ENCODE peak calls at places on chromosomes 16 and 17, in ten cellular contexts. One of them, this sample, is unnamed.

GRCh38 chr16:30053376-30054015 is 12.1 kb upstream of the ALDOA start:
- DNase-seq in fibroblast of lung: no peak
- DNase-seq in foreskin fibroblast: peak
- DNase-seq in WERI-Rb-1: no peak
- DNase-seq in endothelial cell: no peak
- DNase-seq in neural crest cell: no peak
- DNase-seq in adrenal gland: no peak
- DNase-seq in mesothelial cell of epicardium: no peak
- DNase-seq in omental fat pad: no peak
- DNase-seq in transverse colon: no peak
- DNase-seq in this sample: no peak

GRCh38 chr16:31488630-31489564 is 6.0 kb downstream of the SLC5A2 start:
- DNase-seq in mesothelial cell of epicardium: no peak
- DNase-seq in omental fat pad: no peak
- DNase-seq in WERI-Rb-1: no peak
- DNase-seq in adrenal gland: no peak
- DNase-seq in foreskin fibroblast: no peak
- DNase-seq in transverse colon: no peak
- DNase-seq in endothelial cell: no peak
- DNase-seq in fibroblast of lung: no peak
- DNase-seq in neural crest cell: no peak
- DNase-seq in this sample: peak

GRCh38 chr16:57422026-57422944 is 17.7 kb downstream of the CCL17 start:
- DNase-seq in omental fat pad: no peak
- DNase-seq in fibroblast of lung: peak
- DNase-seq in transverse colon: peak
- DNase-seq in neural crest cell: peak
- DNase-seq in adrenal gland: no peak
- DNase-seq in foreskin fibroblast: peak
- DNase-seq in mesothelial cell of epicardium: no peak
- DNase-seq in endothelial cell: no peak
- DNase-seq in WERI-Rb-1: peak
- DNase-seq in this sample: peak

GRCh38 chr16:71722801-71723536 is 1.5 kb downstream of the PHLPP2 start:
- DNase-seq in fibroblast of lung: peak
- DNase-seq in mesothelial cell of epicardium: peak
- DNase-seq in WERI-Rb-1: peak
- DNase-seq in transverse colon: peak
- DNase-seq in adrenal gland: peak
- DNase-seq in neural crest cell: peak
- DNase-seq in foreskin fibroblast: peak
- DNase-seq in endothelial cell: peak
- DNase-seq in omental fat pad: peak
- DNase-seq in this sample: peak

GRCh38 chr16:11112723-11113348 is 143.2 kb downstream of the SOCS1 start:
- DNase-seq in transverse colon: no peak
- DNase-seq in mesothelial cell of epicardium: no peak
- DNase-seq in neural crest cell: no peak
- DNase-seq in foreskin fibroblast: no peak
- DNase-seq in WERI-Rb-1: no peak
- DNase-seq in fibroblast of lung: no peak
- DNase-seq in endothelial cell: no peak
- DNase-seq in adrenal gland: peak
- DNase-seq in omental fat pad: no peak
- DNase-seq in this sample: no peak

GRCh38 chr17:57899822-57900221 is 50.0 kb upstream of the MRPS23 start:
- DNase-seq in endothelial cell: no peak
- DNase-seq in transverse colon: peak
- DNase-seq in adrenal gland: peak
- DNase-seq in foreskin fibroblast: no peak
- DNase-seq in omental fat pad: no peak
- DNase-seq in mesothelial cell of epicardium: no peak
- DNase-seq in fibroblast of lung: no peak
- DNase-seq in WERI-Rb-1: no peak
- DNase-seq in neural crest cell: no peak
- DNase-seq in this sample: no peak

GRCh38 chr16:57619606-57620315 is 8.7 kb upstream of the ADGRG1 start:
- DNase-seq in omental fat pad: no peak
- DNase-seq in endothelial cell: no peak
- DNase-seq in foreskin fibroblast: no peak
- DNase-seq in mesothelial cell of epicardium: no peak
- DNase-seq in WERI-Rb-1: no peak
- DNase-seq in transverse colon: peak
- DNase-seq in adrenal gland: no peak
- DNase-seq in fibroblast of lung: no peak
- DNase-seq in neural crest cell: no peak
- DNase-seq in this sample: no peak

GRCh38 chr17:61486135-61487120 is 34.2 kb downstream of the TBX4 start:
- DNase-seq in adrenal gland: no peak
- DNase-seq in WERI-Rb-1: peak
- DNase-seq in mesothelial cell of epicardium: no peak
- DNase-seq in fibroblast of lung: peak
- DNase-seq in endothelial cell: no peak
- DNase-seq in foreskin fibroblast: no peak
- DNase-seq in neural crest cell: peak
- DNase-seq in transverse colon: no peak
- DNase-seq in omental fat pad: no peak
- DNase-seq in this sample: peak

GRCh38 chr17:31678431-31678830 is 180.6 kb downstream of the COPRS start:
- DNase-seq in foreskin fibroblast: peak
- DNase-seq in adrenal gland: peak
- DNase-seq in neural crest cell: no peak
- DNase-seq in WERI-Rb-1: no peak
- DNase-seq in endothelial cell: no peak
- DNase-seq in transverse colon: no peak
- DNase-seq in mesothelial cell of epicardium: no peak
- DNase-seq in fibroblast of lung: peak
- DNase-seq in omental fat pad: no peak
- DNase-seq in this sample: no peak

GRCh38 chr17:44636562-44636961 is 19.7 kb upstream of the MEIOC start:
- DNase-seq in transverse colon: no peak
- DNase-seq in endothelial cell: no peak
- DNase-seq in omental fat pad: no peak
- DNase-seq in WERI-Rb-1: no peak
- DNase-seq in mesothelial cell of epicardium: no peak
- DNase-seq in neural crest cell: no peak
- DNase-seq in adrenal gland: no peak
- DNase-seq in foreskin fibroblast: peak
- DNase-seq in fibroblast of lung: peak
- DNase-seq in this sample: no peak

DNA sequence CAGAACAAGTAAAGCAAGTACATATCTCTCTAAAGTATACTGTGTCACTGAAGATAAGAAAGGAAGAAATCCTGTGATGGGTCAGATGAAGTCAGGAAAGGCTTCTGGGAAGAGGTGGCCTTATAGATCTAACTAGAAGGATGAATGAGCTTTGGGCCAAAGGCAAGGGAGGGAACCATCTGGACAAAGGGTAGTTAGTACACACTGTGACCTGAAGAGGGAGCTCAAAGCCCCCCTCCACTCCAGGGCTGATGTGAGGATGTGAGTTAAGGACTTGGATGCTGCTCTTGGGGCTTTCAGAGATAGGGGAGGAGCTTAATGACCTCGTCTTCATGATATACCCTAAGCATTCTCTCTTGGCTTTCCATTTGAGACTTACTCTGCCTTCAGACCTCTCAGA is 185.3 kb upstream of the CACNG3 start:
- DNase-seq in fibroblast of lung: peak
- DNase-seq in transverse colon: no peak
- DNase-seq in endothelial cell: peak
- DNase-seq in neural crest cell: peak
- DNase-seq in foreskin fibroblast: no peak
- DNase-seq in WERI-Rb-1: peak
- DNase-seq in adrenal gland: peak
- DNase-seq in omental fat pad: no peak
- DNase-seq in mesothelial cell of epicardium: no peak
- DNase-seq in this sample: peak
- TF ChIP-seq CTCF in fibroblast of lung: peak
- TF ChIP-seq CTCF in transverse colon: peak
- TF ChIP-seq CTCF in endothelial cell: peak
- TF ChIP-seq CTCF in neural crest cell: peak
- TF ChIP-seq CTCF in foreskin fibroblast: peak
- TF ChIP-seq CTCF in WERI-Rb-1: peak
- TF ChIP-seq CTCF in adrenal gland: peak
- TF ChIP-seq CTCF in omental fat pad: no peak
- TF ChIP-seq CTCF in mesothelial cell of epicardium: no peak
- TF ChIP-seq CTCF in this sample: peak

DNA sequence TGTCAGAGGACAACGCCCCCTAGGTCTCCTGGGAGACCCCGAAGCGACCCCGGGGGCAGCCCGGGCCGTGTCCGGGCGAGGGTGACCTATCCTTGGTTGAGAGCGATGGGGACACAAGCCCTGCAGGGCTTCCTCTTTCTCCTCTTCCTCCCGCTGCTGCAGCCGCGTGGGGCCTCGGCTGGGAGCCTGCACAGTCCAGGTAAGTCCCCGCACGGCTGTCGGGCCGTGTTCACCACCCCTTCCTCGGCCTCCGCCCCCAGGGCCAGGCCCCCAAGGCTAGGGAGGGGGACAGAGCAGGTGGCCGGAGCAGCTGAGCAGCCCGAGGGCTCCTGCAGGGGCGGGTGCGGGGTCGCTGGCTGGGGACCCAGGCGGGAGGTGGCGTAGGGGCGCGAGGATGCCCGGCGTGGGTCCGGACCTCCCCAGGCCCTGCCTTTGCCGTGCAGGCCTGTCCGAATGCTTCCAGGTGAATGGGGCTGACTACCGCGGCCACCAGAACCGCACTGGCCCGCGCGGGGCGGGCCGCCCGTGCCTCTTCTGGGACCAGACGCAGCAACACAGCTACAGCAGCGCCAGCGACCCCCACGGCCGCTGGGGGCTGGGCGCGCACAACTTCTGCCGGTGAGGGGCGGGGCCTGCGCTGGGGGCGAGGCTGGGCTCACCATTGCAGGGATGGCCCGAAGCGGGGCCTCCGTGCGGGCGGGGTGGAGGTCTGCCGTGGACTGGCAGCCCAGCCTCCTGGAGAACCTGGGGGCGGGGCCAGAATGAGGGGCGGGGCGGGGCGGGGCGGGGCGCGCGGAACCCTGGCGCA is 545 bp downstream of the KREMEN2 start:
- DNase-seq in neural crest cell: peak
- DNase-seq in adrenal gland: no peak
- DNase-seq in mesothelial cell of epicardium: peak
- DNase-seq in WERI-Rb-1: peak
- DNase-seq in endothelial cell: peak
- DNase-seq in fibroblast of lung: no peak
- DNase-seq in transverse colon: peak
- DNase-seq in omental fat pad: no peak
- DNase-seq in foreskin fibroblast: no peak
- DNase-seq in this sample: peak
- TF ChIP-seq CTCF in neural crest cell: peak
- TF ChIP-seq CTCF in adrenal gland: no peak
- TF ChIP-seq CTCF in mesothelial cell of epicardium: no peak
- TF ChIP-seq CTCF in WERI-Rb-1: no peak
- TF ChIP-seq CTCF in endothelial cell: no peak
- TF ChIP-seq CTCF in fibroblast of lung: no peak
- TF ChIP-seq CTCF in transverse colon: no peak
- TF ChIP-seq CTCF in omental fat pad: no peak
- TF ChIP-seq CTCF in foreskin fibroblast: no peak
- TF ChIP-seq CTCF in this sample: no peak

GRCh38 chr16:67200491-67200890 is 1.6 kb downstream of the ELMO3 start:
- DNase-seq in adrenal gland: no peak
- DNase-seq in mesothelial cell of epicardium: no peak
- DNase-seq in endothelial cell: no peak
- DNase-seq in foreskin fibroblast: no peak
- DNase-seq in omental fat pad: no peak
- DNase-seq in transverse colon: no peak
- DNase-seq in WERI-Rb-1: no peak
- DNase-seq in neural crest cell: no peak
- DNase-seq in fibroblast of lung: no peak
- DNase-seq in this sample: no peak

GRCh38 chr16:67201411-67202345 is 2.7 kb downstream of the ELMO3 start:
- DNase-seq in endothelial cell: no peak
- DNase-seq in neural crest cell: no peak
- DNase-seq in fibroblast of lung: no peak
- DNase-seq in WERI-Rb-1: no peak
- DNase-seq in transverse colon: no peak
- DNase-seq in omental fat pad: no peak
- DNase-seq in foreskin fibroblast: no peak
- DNase-seq in mesothelial cell of epicardium: no peak
- DNase-seq in adrenal gland: no peak
- DNase-seq in this sample: no peak

GRCh38 chr16:67199011-67199807 is at the start of gene ELMO3:
- DNase-seq in transverse colon: peak
- DNase-seq in endothelial cell: peak
- DNase-seq in mesothelial cell of epicardium: no peak
- DNase-seq in WERI-Rb-1: no peak
- DNase-seq in fibroblast of lung: no peak
- DNase-seq in neural crest cell: no peak
- DNase-seq in omental fat pad: no peak
- DNase-seq in foreskin fibroblast: no peak
- DNase-seq in adrenal gland: no peak
- DNase-seq in this sample: peak

GRCh38 chr16:67198238-67198734 is 645 bp upstream of the ELMO3 start:
- DNase-seq in omental fat pad: no peak
- DNase-seq in mesothelial cell of epicardium: no peak
- DNase-seq in endothelial cell: peak
- DNase-seq in transverse colon: peak
- DNase-seq in foreskin fibroblast: no peak
- DNase-seq in adrenal gland: peak
- DNase-seq in neural crest cell: no peak
- DNase-seq in fibroblast of lung: peak
- DNase-seq in WERI-Rb-1: no peak
- DNase-seq in this sample: no peak

GRCh38 chr16:67199808-67200198 is 872 bp downstream of the ELMO3 start:
- DNase-seq in fibroblast of lung: no peak
- DNase-seq in foreskin fibroblast: no peak
- DNase-seq in neural crest cell: no peak
- DNase-seq in omental fat pad: no peak
- DNase-seq in transverse colon: peak
- DNase-seq in mesothelial cell of epicardium: no peak
- DNase-seq in endothelial cell: peak
- DNase-seq in WERI-Rb-1: no peak
- DNase-seq in adrenal gland: no peak
- DNase-seq in this sample: peak
- TF ChIP-seq CTCF in fibroblast of lung: no peak
- TF ChIP-seq CTCF in foreskin fibroblast: no peak
- TF ChIP-seq CTCF in neural crest cell: peak
- TF ChIP-seq CTCF in omental fat pad: no peak
- TF ChIP-seq CTCF in transverse colon: no peak
- TF ChIP-seq CTCF in mesothelial cell of epicardium: peak
- TF ChIP-seq CTCF in endothelial cell: no peak
- TF ChIP-seq CTCF in WERI-Rb-1: peak
- TF ChIP-seq CTCF in adrenal gland: no peak
- TF ChIP-seq CTCF in this sample: peak

DNA sequence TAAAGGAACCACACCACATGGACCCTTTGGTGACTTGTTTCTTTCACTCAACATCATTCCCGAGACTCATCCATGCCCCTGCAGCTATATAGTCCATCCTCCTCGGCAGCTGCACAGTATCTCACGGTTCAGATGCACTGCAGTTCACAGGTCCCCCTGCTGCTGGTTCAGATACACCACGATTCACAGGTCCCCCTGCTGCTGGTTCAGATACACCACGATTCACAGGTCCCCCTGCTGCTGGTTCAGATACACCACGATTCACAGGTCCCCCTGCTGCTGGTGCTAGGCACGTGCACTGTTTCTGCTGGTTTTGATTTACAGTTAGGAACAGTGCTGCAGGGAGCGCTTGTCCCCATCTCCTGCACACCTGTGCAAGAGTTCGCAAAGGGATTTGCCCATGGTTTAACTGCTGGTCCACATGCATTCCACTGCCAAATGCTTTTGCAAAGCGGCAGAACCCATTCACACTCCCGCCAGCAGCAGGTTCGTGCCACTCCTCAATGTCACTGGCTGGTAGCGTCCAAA is 3.8 kb downstream of the HSDL1 start:
- DNase-seq in omental fat pad: no peak
- DNase-seq in fibroblast of lung: no peak
- DNase-seq in mesothelial cell of epicardium: no peak
- DNase-seq in foreskin fibroblast: no peak
- DNase-seq in endothelial cell: no peak
- DNase-seq in adrenal gland: no peak
- DNase-seq in neural crest cell: no peak
- DNase-seq in transverse colon: no peak
- DNase-seq in WERI-Rb-1: peak
- DNase-seq in this sample: peak
- TF ChIP-seq CTCF in omental fat pad: no peak
- TF ChIP-seq CTCF in fibroblast of lung: no peak
- TF ChIP-seq CTCF in mesothelial cell of epicardium: no peak
- TF ChIP-seq CTCF in foreskin fibroblast: no peak
- TF ChIP-seq CTCF in endothelial cell: no peak
- TF ChIP-seq CTCF in adrenal gland: no peak
- TF ChIP-seq CTCF in neural crest cell: peak
- TF ChIP-seq CTCF in transverse colon: no peak
- TF ChIP-seq CTCF in WERI-Rb-1: peak
- TF ChIP-seq CTCF in this sample: peak

This sample was measured in glutamatergic neuron.